ENCODE peak calls at places on chromosomes 12 and 14, in nine cellular contexts. One of them, this sample, is unnamed.

GRCh38 chr14:93319958-93320357 is 12.9 kb downstream of the BTBD7 start:
- DNase-seq in Calu3: no peak
- DNase-seq in AG09309: no peak
- DNase-seq in LoVo: no peak
- DNase-seq in NCI-H146: no peak
- DNase-seq in mesothelial cell of epicardium: no peak
- DNase-seq in HCEC 1CT: no peak
- DNase-seq in activated CD8-positive, alpha-beta memory T cell treated with anti-CD3 and anti-CD28 coated beads for 48 hours: no peak
- DNase-seq in T-helper 1 cell: no peak
- DNase-seq in this sample: no peak

GRCh38 chr12:22657538-22657937 is 32.6 kb downstream of the ETNK1 start:
- DNase-seq in Calu3: no peak
- DNase-seq in AG09309: no peak
- DNase-seq in LoVo: no peak
- DNase-seq in NCI-H146: no peak
- DNase-seq in mesothelial cell of epicardium: no peak
- DNase-seq in HCEC 1CT: peak
- DNase-seq in activated CD8-positive, alpha-beta memory T cell treated with anti-CD3 and anti-CD28 coated beads for 48 hours: no peak
- DNase-seq in T-helper 1 cell: no peak
- DNase-seq in this sample: no peak

GRCh38 chr14:73750161-73750901 is 36.1 kb upstream of the PNMA1 start:
- DNase-seq in Calu3: no peak
- DNase-seq in AG09309: no peak
- DNase-seq in LoVo: no peak
- DNase-seq in NCI-H146: no peak
- DNase-seq in mesothelial cell of epicardium: no peak
- DNase-seq in HCEC 1CT: no peak
- DNase-seq in activated CD8-positive, alpha-beta memory T cell treated with anti-CD3 and anti-CD28 coated beads for 48 hours: no peak
- DNase-seq in T-helper 1 cell: no peak
- DNase-seq in this sample: no peak

GRCh38 chr12:52063081-52063985 is 6.4 kb upstream of the ATG101 start:
- DNase-seq in Calu3: no peak
- DNase-seq in AG09309: no peak
- DNase-seq in LoVo: no peak
- DNase-seq in NCI-H146: no peak
- DNase-seq in mesothelial cell of epicardium: no peak
- DNase-seq in HCEC 1CT: no peak
- DNase-seq in activated CD8-positive, alpha-beta memory T cell treated with anti-CD3 and anti-CD28 coated beads for 48 hours: no peak
- DNase-seq in T-helper 1 cell: no peak
- DNase-seq in this sample: no peak

GRCh38 chr12:14614704-14615121 is 47.0 kb upstream of the PLBD1 start:
- DNase-seq in Calu3: peak
- DNase-seq in AG09309: no peak
- DNase-seq in LoVo: peak
- DNase-seq in NCI-H146: no peak
- DNase-seq in mesothelial cell of epicardium: no peak
- DNase-seq in HCEC 1CT: no peak
- DNase-seq in activated CD8-positive, alpha-beta memory T cell treated with anti-CD3 and anti-CD28 coated beads for 48 hours: no peak
- DNase-seq in T-helper 1 cell: no peak
- DNase-seq in this sample: no peak

GRCh38 chr14:49950275-49951250 is 57.7 kb downstream of the ARF6 start:
- DNase-seq in Calu3: peak
- DNase-seq in AG09309: no peak
- DNase-seq in LoVo: peak
- DNase-seq in NCI-H146: peak
- DNase-seq in mesothelial cell of epicardium: no peak
- DNase-seq in HCEC 1CT: no peak
- DNase-seq in activated CD8-positive, alpha-beta memory T cell treated with anti-CD3 and anti-CD28 coated beads for 48 hours: no peak
- DNase-seq in T-helper 1 cell: no peak
- DNase-seq in this sample: no peak

GRCh38 chr14:71163842-71164500 is 256.7 kb downstream of the PCNX1 start:
- DNase-seq in Calu3: no peak
- DNase-seq in AG09309: no peak
- DNase-seq in LoVo: no peak
- DNase-seq in NCI-H146: peak
- DNase-seq in mesothelial cell of epicardium: no peak
- DNase-seq in HCEC 1CT: no peak
- DNase-seq in activated CD8-positive, alpha-beta memory T cell treated with anti-CD3 and anti-CD28 coated beads for 48 hours: no peak
- DNase-seq in T-helper 1 cell: no peak
- DNase-seq in this sample: no peak

GRCh38 chr14:35242599-35243311 is 49.4 kb upstream of the PSMA6 start:
- DNase-seq in Calu3: no peak
- DNase-seq in AG09309: no peak
- DNase-seq in LoVo: no peak
- DNase-seq in NCI-H146: no peak
- DNase-seq in mesothelial cell of epicardium: no peak
- DNase-seq in HCEC 1CT: no peak
- DNase-seq in activated CD8-positive, alpha-beta memory T cell treated with anti-CD3 and anti-CD28 coated beads for 48 hours: no peak
- DNase-seq in T-helper 1 cell: no peak
- DNase-seq in this sample: no peak

GRCh38 chr14:103705158-103705523 is 10.1 kb downstream of the XRCC3 start:
- DNase-seq in Calu3: no peak
- DNase-seq in AG09309: no peak
- DNase-seq in LoVo: no peak
- DNase-seq in NCI-H146: no peak
- DNase-seq in mesothelial cell of epicardium: no peak
- DNase-seq in HCEC 1CT: no peak
- DNase-seq in activated CD8-positive, alpha-beta memory T cell treated with anti-CD3 and anti-CD28 coated beads for 48 hours: no peak
- DNase-seq in T-helper 1 cell: no peak
- DNase-seq in this sample: no peak

GRCh38 chr12:12975322-12976077 is 23.5 kb upstream of the GPRC5D start:
- DNase-seq in Calu3: peak
- DNase-seq in AG09309: no peak
- DNase-seq in LoVo: peak
- DNase-seq in NCI-H146: no peak
- DNase-seq in mesothelial cell of epicardium: no peak
- DNase-seq in HCEC 1CT: peak
- DNase-seq in activated CD8-positive, alpha-beta memory T cell treated with anti-CD3 and anti-CD28 coated beads for 48 hours: no peak
- DNase-seq in T-helper 1 cell: no peak
- DNase-seq in this sample: no peak

GRCh38 chr12:19783547-19784444 is 344.5 kb downstream of the AEBP2 start:
- DNase-seq in Calu3: no peak
- DNase-seq in AG09309: no peak
- DNase-seq in LoVo: no peak
- DNase-seq in NCI-H146: peak
- DNase-seq in mesothelial cell of epicardium: no peak
- DNase-seq in HCEC 1CT: no peak
- DNase-seq in activated CD8-positive, alpha-beta memory T cell treated with anti-CD3 and anti-CD28 coated beads for 48 hours: no peak
- DNase-seq in T-helper 1 cell: no peak
- DNase-seq in this sample: no peak

GRCh38 chr14:88554458-88555286 is at the start of gene PTPN21:
- DNase-seq in Calu3: peak
- DNase-seq in AG09309: no peak
- DNase-seq in LoVo: peak
- DNase-seq in NCI-H146: peak
- DNase-seq in mesothelial cell of epicardium: peak
- DNase-seq in HCEC 1CT: peak
- DNase-seq in activated CD8-positive, alpha-beta memory T cell treated with anti-CD3 and anti-CD28 coated beads for 48 hours: no peak
- DNase-seq in T-helper 1 cell: no peak
- DNase-seq in this sample: peak

GRCh38 chr12:46373303-46374182 is 970 bp upstream of the SLC38A2 start:
- DNase-seq in Calu3: peak
- DNase-seq in AG09309: no peak
- DNase-seq in LoVo: peak
- DNase-seq in NCI-H146: peak
- DNase-seq in mesothelial cell of epicardium: peak
- DNase-seq in HCEC 1CT: peak
- DNase-seq in activated CD8-positive, alpha-beta memory T cell treated with anti-CD3 and anti-CD28 coated beads for 48 hours: no peak
- DNase-seq in T-helper 1 cell: peak
- DNase-seq in this sample: peak

GRCh38 chr14:87049886-87050820 is 942.8 kb downstream of the GALC start:
- DNase-seq in Calu3: peak
- DNase-seq in AG09309: peak
- DNase-seq in LoVo: peak
- DNase-seq in NCI-H146: peak
- DNase-seq in mesothelial cell of epicardium: no peak
- DNase-seq in HCEC 1CT: peak
- DNase-seq in activated CD8-positive, alpha-beta memory T cell treated with anti-CD3 and anti-CD28 coated beads for 48 hours: no peak
- DNase-seq in T-helper 1 cell: no peak
- DNase-seq in this sample: peak

GRCh38 chr12:113860059-113860820 is 105.9 kb downstream of the RBM19 start:
- DNase-seq in Calu3: no peak
- DNase-seq in AG09309: no peak
- DNase-seq in LoVo: no peak
- DNase-seq in NCI-H146: no peak
- DNase-seq in mesothelial cell of epicardium: no peak
- DNase-seq in HCEC 1CT: no peak
- DNase-seq in activated CD8-positive, alpha-beta memory T cell treated with anti-CD3 and anti-CD28 coated beads for 48 hours: no peak
- DNase-seq in T-helper 1 cell: no peak
- DNase-seq in this sample: no peak

GRCh38 chr12:122842505-122843405 is 7.5 kb downstream of the HIP1R start:
- DNase-seq in Calu3: no peak
- DNase-seq in AG09309: no peak
- DNase-seq in LoVo: no peak
- DNase-seq in NCI-H146: no peak
- DNase-seq in mesothelial cell of epicardium: no peak
- DNase-seq in HCEC 1CT: no peak
- DNase-seq in activated CD8-positive, alpha-beta memory T cell treated with anti-CD3 and anti-CD28 coated beads for 48 hours: no peak
- DNase-seq in T-helper 1 cell: no peak
- DNase-seq in this sample: no peak

GRCh38 chr12:47838286-47838931 is 18.7 kb upstream of the HDAC7 start:
- DNase-seq in Calu3: peak
- DNase-seq in AG09309: no peak
- DNase-seq in LoVo: peak
- DNase-seq in NCI-H146: peak
- DNase-seq in mesothelial cell of epicardium: no peak
- DNase-seq in HCEC 1CT: peak
- DNase-seq in activated CD8-positive, alpha-beta memory T cell treated with anti-CD3 and anti-CD28 coated beads for 48 hours: no peak
- DNase-seq in T-helper 1 cell: no peak
- DNase-seq in this sample: peak

GRCh38 chr12:116160883-116161458 is 116.5 kb downstream of the MED13L start:
- DNase-seq in Calu3: no peak
- DNase-seq in AG09309: no peak
- DNase-seq in LoVo: no peak
- DNase-seq in NCI-H146: no peak
- DNase-seq in mesothelial cell of epicardium: no peak
- DNase-seq in HCEC 1CT: no peak
- DNase-seq in activated CD8-positive, alpha-beta memory T cell treated with anti-CD3 and anti-CD28 coated beads for 48 hours: no peak
- DNase-seq in T-helper 1 cell: no peak
- DNase-seq in this sample: no peak

GRCh38 chr14:64612021-64612380 is 62.2 kb downstream of the PPP1R36 start:
- DNase-seq in Calu3: no peak
- DNase-seq in AG09309: no peak
- DNase-seq in LoVo: peak
- DNase-seq in NCI-H146: no peak
- DNase-seq in mesothelial cell of epicardium: no peak
- DNase-seq in HCEC 1CT: peak
- DNase-seq in activated CD8-positive, alpha-beta memory T cell treated with anti-CD3 and anti-CD28 coated beads for 48 hours: no peak
- DNase-seq in T-helper 1 cell: no peak
- DNase-seq in this sample: no peak

GRCh38 chr14:36683083-36683724 is 21.5 kb downstream of the PAX9 start:
- DNase-seq in Calu3: no peak
- DNase-seq in AG09309: no peak
- DNase-seq in LoVo: no peak
- DNase-seq in NCI-H146: no peak
- DNase-seq in mesothelial cell of epicardium: no peak
- DNase-seq in HCEC 1CT: no peak
- DNase-seq in activated CD8-positive, alpha-beta memory T cell treated with anti-CD3 and anti-CD28 coated beads for 48 hours: no peak
- DNase-seq in T-helper 1 cell: no peak
- DNase-seq in this sample: no peak

GRCh38 chr12:113087193-113087592 is 30.7 kb downstream of the DTX1 start:
- DNase-seq in Calu3: no peak
- DNase-seq in AG09309: no peak
- DNase-seq in LoVo: no peak
- DNase-seq in NCI-H146: no peak
- DNase-seq in mesothelial cell of epicardium: no peak
- DNase-seq in HCEC 1CT: no peak
- DNase-seq in activated CD8-positive, alpha-beta memory T cell treated with anti-CD3 and anti-CD28 coated beads for 48 hours: no peak
- DNase-seq in T-helper 1 cell: no peak
- DNase-seq in this sample: peak

GRCh38 chr12:11860026-11860425 is 210.6 kb downstream of the ETV6 start:
- DNase-seq in Calu3: no peak
- DNase-seq in AG09309: no peak
- DNase-seq in LoVo: no peak
- DNase-seq in NCI-H146: no peak
- DNase-seq in mesothelial cell of epicardium: no peak
- DNase-seq in HCEC 1CT: no peak
- DNase-seq in activated CD8-positive, alpha-beta memory T cell treated with anti-CD3 and anti-CD28 coated beads for 48 hours: no peak
- DNase-seq in T-helper 1 cell: no peak
- DNase-seq in this sample: no peak

GRCh38 chr12:31897791-31898503 is 61.3 kb upstream of the RESF1 start:
- DNase-seq in Calu3: peak
- DNase-seq in AG09309: no peak
- DNase-seq in LoVo: peak
- DNase-seq in NCI-H146: peak
- DNase-seq in mesothelial cell of epicardium: no peak
- DNase-seq in HCEC 1CT: no peak
- DNase-seq in activated CD8-positive, alpha-beta memory T cell treated with anti-CD3 and anti-CD28 coated beads for 48 hours: no peak
- DNase-seq in T-helper 1 cell: no peak
- DNase-seq in this sample: no peak

GRCh38 chr12:57584690-57585089 is 6.3 kb upstream of the PIP4K2C start:
- DNase-seq in Calu3: no peak
- DNase-seq in AG09309: no peak
- DNase-seq in LoVo: no peak
- DNase-seq in NCI-H146: no peak
- DNase-seq in mesothelial cell of epicardium: no peak
- DNase-seq in HCEC 1CT: no peak
- DNase-seq in activated CD8-positive, alpha-beta memory T cell treated with anti-CD3 and anti-CD28 coated beads for 48 hours: no peak
- DNase-seq in T-helper 1 cell: no peak
- DNase-seq in this sample: no peak

GRCh38 chr14:57487771-57488170 is 5.9 kb downstream of the CCDC198 start:
- DNase-seq in Calu3: no peak
- DNase-seq in AG09309: no peak
- DNase-seq in LoVo: no peak
- DNase-seq in NCI-H146: no peak
- DNase-seq in mesothelial cell of epicardium: no peak
- DNase-seq in HCEC 1CT: peak
- DNase-seq in activated CD8-positive, alpha-beta memory T cell treated with anti-CD3 and anti-CD28 coated beads for 48 hours: no peak
- DNase-seq in T-helper 1 cell: no peak
- DNase-seq in this sample: no peak

GRCh38 chr12:99004799-99005474 is 359.8 kb downstream of the APAF1 start:
- DNase-seq in Calu3: no peak
- DNase-seq in AG09309: no peak
- DNase-seq in LoVo: no peak
- DNase-seq in NCI-H146: no peak
- DNase-seq in mesothelial cell of epicardium: no peak
- DNase-seq in HCEC 1CT: no peak
- DNase-seq in activated CD8-positive, alpha-beta memory T cell treated with anti-CD3 and anti-CD28 coated beads for 48 hours: no peak
- DNase-seq in T-helper 1 cell: no peak
- DNase-seq in this sample: no peak

GRCh38 chr12:34033628-34034296 is 11.5 kb downstream of the ALG10 start:
- DNase-seq in Calu3: no peak
- DNase-seq in AG09309: no peak
- DNase-seq in LoVo: peak
- DNase-seq in NCI-H146: no peak
- DNase-seq in mesothelial cell of epicardium: no peak
- DNase-seq in HCEC 1CT: peak
- DNase-seq in activated CD8-positive, alpha-beta memory T cell treated with anti-CD3 and anti-CD28 coated beads for 48 hours: no peak
- DNase-seq in T-helper 1 cell: no peak
- DNase-seq in this sample: no peak

GRCh38 chr12:52209321-52209720 is 17.5 kb upstream of the KRT80 start:
- DNase-seq in Calu3: no peak
- DNase-seq in AG09309: no peak
- DNase-seq in LoVo: no peak
- DNase-seq in NCI-H146: no peak
- DNase-seq in mesothelial cell of epicardium: no peak
- DNase-seq in HCEC 1CT: no peak
- DNase-seq in activated CD8-positive, alpha-beta memory T cell treated with anti-CD3 and anti-CD28 coated beads for 48 hours: no peak
- DNase-seq in T-helper 1 cell: no peak
- DNase-seq in this sample: no peak

GRCh38 chr14:102239231-102239630 is 65.7 kb downstream of the MOK start:
- DNase-seq in Calu3: no peak
- DNase-seq in AG09309: no peak
- DNase-seq in LoVo: no peak
- DNase-seq in NCI-H146: no peak
- DNase-seq in mesothelial cell of epicardium: no peak
- DNase-seq in HCEC 1CT: no peak
- DNase-seq in activated CD8-positive, alpha-beta memory T cell treated with anti-CD3 and anti-CD28 coated beads for 48 hours: no peak
- DNase-seq in T-helper 1 cell: no peak
- DNase-seq in this sample: no peak